ENCODE peak calls at places on chromosomes 13 and 19, in five cellular contexts. Y is RWPE1, S is mesothelial cell of epicardium, U is NB4, I is choroid plexus epithelial cell. N is an unnamed sample.

GRCh38 chr13:22312405-22312803 is 641.5 kb downstream of the FGF9 start:
- DNase-seq in S (no peak), Y (no peak), I (no peak), U (no peak), N (no peak)

GRCh38 chr13:112757759-112758086 is 67.9 kb downstream of the ATP11A start:
- DNase-seq in Y (no peak), I (no peak), S (no peak), U (no peak), N (no peak)

GRCh38 chr19:49340069-49340864 is 5.1 kb downstream of the CD37 start:
- DNase-seq in I (peak; percentile 50), U (peak; percentile 82), S (no peak), Y (peak; percentile 58), N (no peak)

GRCh38 chr19:43591904-43592772 is 3.8 kb downstream of the IRGQ start:
- DNase-seq in I (no peak), S (no peak), Y (no peak), U (no peak), N (no peak)

GRCh38 chr13:24500977-24501376 is 11.6 kb downstream of the PARP4 start:
- DNase-seq in U (no peak), I (peak; percentile 87), Y (peak; percentile 45), S (no peak), N (peak; percentile 7)

GRCh38 chr19:55256562-55257460 is 2.0 kb downstream of the PPP6R1 start:
- DNase-seq in U (peak; percentile 43), S (no peak), Y (no peak), I (peak; percentile 13), N (no peak)

GRCh38 chr13:59679239-59679638 is 484.5 kb downstream of the DIAPH3 start:
- DNase-seq in Y (no peak), S (no peak), U (no peak), I (no peak), N (no peak)

GRCh38 chr13:48448285-48448962 is 35.5 kb upstream of the LPAR6 start:
- DNase-seq in Y (no peak), I (no peak), U (no peak), S (no peak), N (no peak)

GRCh38 chr13:50945669-50946068 is 36.1 kb downstream of the RNASEH2B start:
- DNase-seq in Y (no peak), U (no peak), I (no peak), S (no peak), N (no peak)

GRCh38 chr13:24293761-24294160 is 15.6 kb upstream of the C1QTNF9 start:
- DNase-seq in Y (no peak), U (no peak), I (no peak), S (no peak), N (no peak)

GRCh38 chr13:39599842-39600241 is 3.2 kb downstream of the LHFPL6 start:
- DNase-seq in U (no peak), S (no peak), Y (no peak), I (peak; percentile 54), N (peak; percentile 26)

GRCh38 chr19:45901432-45901903 is 945 bp downstream of the MYPOP start:
- DNase-seq in U (peak; percentile 92), I (peak; percentile 57), S (no peak), Y (no peak), N (no peak)

GRCh38 chr13:109160357-109160756 is 530.9 kb downstream of the MYO16 start:
- DNase-seq in S (no peak), Y (no peak), I (no peak), U (no peak), N (no peak)

GRCh38 chr19:8244442-8244841 is 35.3 kb downstream of the CERS4 start:
- DNase-seq in U (peak; percentile 27), Y (no peak), I (no peak), S (no peak), N (no peak)

GRCh38 chr13:59086147-59086546 is 1077.6 kb downstream of the DIAPH3 start:
- DNase-seq in U (no peak), S (no peak), Y (no peak), I (peak; percentile 86), N (no peak)

GRCh38 chr19:4316940-4317339 is 12.5 kb downstream of the FSD1 start:
- DNase-seq in I (peak; percentile 23), U (no peak), S (no peak), Y (no peak), N (no peak)

GRCh38 chr13:53237696-53238095 is 209.1 kb downstream of the OLFM4 start:
- DNase-seq in Y (no peak), I (no peak), S (no peak), U (no peak), N (no peak)

GRCh38 chr19:10289167-10289835 is 451 bp upstream of the ICAM5 start:
- DNase-seq in I (peak; percentile 67), Y (peak; percentile 79), S (no peak), U (peak; percentile 80), N (peak; percentile 44)

GRCh38 chr13:92317066-92317465 is 909.5 kb upstream of the GPC6 start:
- DNase-seq in U (no peak), Y (no peak), S (no peak), I (peak; percentile 63), N (no peak)

GRCh38 chr13:107866666-107867623 is 348.4 kb downstream of the LIG4 start:
- DNase-seq in I (peak; percentile 59), Y (no peak), U (no peak), S (no peak), N (no peak)

GRCh38 chr13:22278336-22278929 is 607.6 kb downstream of the FGF9 start:
- DNase-seq in S (no peak), U (peak; percentile 62), Y (peak; percentile 2), I (peak; percentile 0), N (no peak)

GRCh38 chr13:35856721-35857346 is 274.3 kb downstream of the DCLK1 start:
- DNase-seq in S (no peak), I (no peak), U (no peak), Y (no peak), N (no peak)

GRCh38 chr13:44796597-44797517 is 192.4 kb downstream of the NUFIP1 start:
- DNase-seq in I (no peak), S (no peak), Y (no peak), U (peak; percentile 9), N (no peak)

GRCh38 chr13:43835701-43836100 is 43.8 kb downstream of the CCDC122 start:
- DNase-seq in Y (no peak), U (no peak), S (no peak), I (peak; percentile 80), N (no peak)

GRCh38 chr13:35926859-35927530 is 204.2 kb downstream of the DCLK1 start:
- DNase-seq in S (no peak), U (no peak), I (peak; percentile 19), Y (no peak), N (no peak)

GRCh38 chr19:45971260-45971902 is 2.3 kb downstream of the NOVA2 start:
- DNase-seq in S (no peak), Y (no peak), I (no peak), U (no peak), N (no peak)

GRCh38 chr13:94369862-94370491 is 109.5 kb downstream of the DCT start:
- DNase-seq in S (no peak), I (no peak), U (no peak), Y (no peak), N (no peak)

GRCh38 chr19:49224856-49225255 is 67.3 kb downstream of the TRPM4 start:
- DNase-seq in Y (peak; percentile 65), S (no peak), U (peak; percentile 73), I (peak; percentile 57), N (no peak)

GRCh38 chr19:13023666-13024065 is 28.4 kb downstream of the NFIX start:
- DNase-seq in Y (peak; percentile 69), I (no peak), U (no peak), S (no peak), N (no peak)

DNA sequence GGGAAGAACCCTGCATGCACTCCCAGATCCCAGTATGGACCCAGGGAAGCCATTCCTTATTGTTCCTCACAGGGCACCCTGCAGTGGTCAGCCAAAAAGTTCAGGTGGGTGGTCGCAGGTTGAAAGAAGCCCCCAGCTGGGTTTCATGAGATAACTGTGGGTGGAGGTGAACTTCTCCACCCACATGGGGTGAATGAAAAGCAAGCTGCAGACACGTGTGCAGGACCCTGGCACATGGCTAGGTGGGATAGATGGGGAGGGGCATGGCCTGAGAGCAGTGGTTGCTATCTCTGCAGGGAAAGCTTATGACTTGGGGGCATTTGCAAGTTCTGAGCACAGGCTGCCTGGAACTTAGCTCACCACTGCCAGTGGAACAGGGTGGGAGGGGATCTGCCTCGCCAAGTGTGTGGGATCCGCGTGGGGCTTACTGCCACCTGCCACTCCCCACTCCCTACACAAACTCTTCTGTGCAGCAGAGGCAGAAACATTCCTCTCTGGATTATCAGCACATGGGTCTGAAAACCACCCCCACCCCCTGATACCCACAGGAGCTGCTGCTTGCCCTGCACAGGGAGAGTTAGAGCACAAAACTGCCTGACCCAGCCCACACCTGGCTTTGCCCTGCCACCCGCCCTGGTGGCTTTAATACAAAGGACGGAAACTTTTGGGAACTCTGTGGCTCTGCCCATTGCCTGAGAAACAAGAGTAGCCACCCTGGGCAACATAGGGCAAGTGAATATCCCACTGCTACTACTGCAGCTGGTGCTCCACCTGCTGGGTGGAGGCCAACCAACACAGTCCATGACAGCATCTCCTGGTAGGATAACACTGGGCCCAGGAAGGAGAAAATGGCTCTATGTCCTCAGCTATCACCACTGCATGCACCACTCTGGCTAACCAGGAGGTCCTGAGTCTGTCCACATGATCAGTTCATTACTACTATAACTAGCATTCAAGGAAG is 24.4 kb downstream of the PLA2G4C start:
- DNase-seq in S (no peak), U (peak; percentile 51), I (no peak), Y (no peak), N (no peak)
- TF ChIP-seq CTCF in S (no peak), U (peak; percentile 66), I (peak; percentile 11), Y (no peak), N (peak; percentile 9)

GRCh38 chr19:383922-384800 is 24.8 kb downstream of the C2CD4C start:
- DNase-seq in U (peak; percentile 20), S (no peak), I (peak; percentile 17), Y (no peak), N (no peak)
- TF ChIP-seq CTCF in U (no peak), S (peak; percentile 75), I (peak; percentile 57), Y (no peak), N (peak; percentile 2)

GRCh38 chr19:37172368-37173366 is at the start of gene ZNF585A:
- DNase-seq in U (peak; percentile 93), S (peak; percentile 73), Y (peak; percentile 78), I (peak; percentile 99), N (peak; percentile 91)
- TF ChIP-seq CTCF in U (no peak), S (no peak), Y (no peak), I (peak; percentile 50), N (no peak)

GRCh38 chr19:17725422-17726078 is 6.3 kb downstream of the MAP1S start:
- DNase-seq in U (no peak), I (no peak), S (no peak), Y (no peak), N (no peak)
- TF ChIP-seq CTCF in U (peak; percentile 42), I (peak; percentile 55), S (peak; percentile 47), Y (no peak), N (peak; percentile 41)